ENCODE peak calls at places on chromosome 4, in six cellular contexts. H is hypothalamus, G is NCI-H1105, E is left colon, T is epithelial cell of proximal tubule, O is MV-4-11. Q is an unnamed sample.
A peak's percentile ranks its signal among the peaks of the same experiment; 100 is the strongest.

GRCh38 chr4:46937493-46937892 is 28.4 kb upstream of the COX7B2 start:
- DNase-seq in G (no peak), H (no peak), O (peak; percentile 5), E (no peak), T (no peak), Q (no peak)

GRCh38 chr4:83356899-83357661 is 22.4 kb upstream of the HPSE start:
- DNase-seq in E (no peak), T (peak; percentile 62), H (no peak), G (no peak), O (peak; percentile 33), Q (no peak)

GRCh38 chr4:159227378-159227777 is 124.5 kb downstream of the RAPGEF2 start:
- DNase-seq in G (peak; percentile 13), O (no peak), E (no peak), T (no peak), H (no peak), Q (no peak)

GRCh38 chr4:101050836-101051205 is 296.5 kb downstream of the PPP3CA start:
- DNase-seq in E (no peak), T (no peak), G (no peak), H (no peak), O (no peak), Q (no peak)

GRCh38 chr4:26204911-26205368 is 115.9 kb upstream of the RBPJ start:
- DNase-seq in H (no peak), E (no peak), G (peak; percentile 3), O (no peak), T (no peak), Q (no peak)

GRCh38 chr4:100736651-100737450 is 219.0 kb upstream of the EMCN start:
- DNase-seq in G (no peak), E (no peak), H (no peak), O (peak; percentile 49), T (peak; percentile 63), Q (no peak)

GRCh38 chr4:93199492-93199891 is 629.1 kb upstream of the ATOH1 start:
- DNase-seq in E (no peak), G (peak; percentile 3), O (no peak), T (peak; percentile 9), H (no peak), Q (no peak)

GRCh38 chr4:7581477-7581876 is 146.7 kb upstream of the PSAPL1 start:
- DNase-seq in E (no peak), T (no peak), H (no peak), G (no peak), O (peak; percentile 33), Q (no peak)

GRCh38 chr4:125316391-125316780 is 1.6 kb downstream of the FAT4 start:
- DNase-seq in E (peak; percentile 26), H (no peak), T (no peak), O (no peak), G (no peak), Q (no peak)

GRCh38 chr4:34733185-34733916 is 1511.0 kb downstream of the ARAP2 start:
- DNase-seq in E (no peak), G (no peak), T (no peak), H (no peak), O (no peak), Q (no peak)

GRCh38 chr4:41362647-41363383 is 106.1 kb downstream of the UCHL1 start:
- DNase-seq in T (no peak), E (no peak), O (no peak), G (no peak), H (no peak), Q (no peak)

GRCh38 chr4:137420901-137421384 is 111.4 kb downstream of the PCDH18 start:
- DNase-seq in O (no peak), G (no peak), E (no peak), T (no peak), H (no peak), Q (no peak)

GRCh38 chr4:145829629-145830395 is 108.8 kb downstream of the ZNF827 start:
- DNase-seq in E (no peak), T (no peak), H (no peak), G (no peak), O (no peak), Q (no peak)

GRCh38 chr4:7805533-7806079 is 134.1 kb downstream of the AFAP1 start:
- DNase-seq in H (no peak), T (peak; percentile 83), O (no peak), E (peak; percentile 68), G (peak; percentile 1), Q (no peak)

Q was measured in T-helper 1 cell.